ENCODE peak calls at places on chromosomes 13 and 19, in six cellular contexts. Y, B, W, J, K and H are unnamed samples.

GRCh38 chr19:48660854-48661731 is 11.7 kb downstream of the NTN5 start:
- DNase-seq in Y (peak), B (peak), W (peak), J (peak), K (peak), H (peak)

GRCh38 chr13:67258482-67258881 is 28.3 kb upstream of the PCDH9 start:
- DNase-seq in Y (peak), B (no peak), W (no peak), J (no peak), K (no peak), H (peak)

GRCh38 chr13:107716741-107717140 is 498.6 kb downstream of the LIG4 start:
- DNase-seq in Y (no peak), B (no peak), W (no peak), J (no peak), K (no peak), H (no peak)

GRCh38 chr13:27353166-27353583 is 71.2 kb upstream of the GTF3A start:
- DNase-seq in Y (no peak), B (no peak), W (no peak), J (no peak), K (no peak), H (peak)

GRCh38 chr13:111114362-111115050 is 604 bp upstream of the ARHGEF7 start:
- DNase-seq in Y (no peak), B (no peak), W (peak), J (peak), K (peak), H (no peak)

GRCh38 chr19:6232567-6232966 is 47.2 kb downstream of the MLLT1 start:
- DNase-seq in Y (no peak), B (no peak), W (no peak), J (no peak), K (no peak), H (peak)

GRCh38 chr13:42405665-42406390 is 133.9 kb downstream of the AKAP11 start:
- DNase-seq in Y (no peak), B (no peak), W (no peak), J (no peak), K (no peak), H (no peak)

GRCh38 chr13:21511841-21512240 is 52.7 kb upstream of the ZDHHC20 start:
- DNase-seq in Y (no peak), B (no peak), W (no peak), J (no peak), K (no peak), H (no peak)

GRCh38 chr19:50554212-50554611 is 14.0 kb downstream of the LRRC4B start:
- DNase-seq in Y (no peak), B (no peak), W (no peak), J (no peak), K (no peak), H (no peak)

GRCh38 chr13:77810430-77810829 is 108.2 kb downstream of the EDNRB start:
- DNase-seq in Y (peak), B (no peak), W (peak), J (peak), K (no peak), H (peak)

GRCh38 chr19:49489601-49490167 is 2.3 kb downstream of the RPL13A start:
- DNase-seq in Y (no peak), B (peak), W (no peak), J (no peak), K (no peak), H (peak)

GRCh38 chr19:17677002-17677401 is 11.2 kb downstream of the UNC13A start:
- DNase-seq in Y (no peak), B (no peak), W (peak), J (peak), K (no peak), H (no peak)

GRCh38 chr19:3119782-3120380 is 16.0 kb upstream of the GNA15 start:
- DNase-seq in Y (no peak), B (no peak), W (no peak), J (no peak), K (no peak), H (no peak)

GRCh38 chr13:32734511-32734910 is 148.3 kb downstream of the PDS5B start:
- DNase-seq in Y (peak), B (no peak), W (no peak), J (peak), K (no peak), H (no peak)

GRCh38 chr13:32951580-32951979 is 64.6 kb upstream of the KL start:
- DNase-seq in Y (no peak), B (no peak), W (no peak), J (no peak), K (no peak), H (no peak)

GRCh38 chr13:20398459-20398858 is 127.2 kb downstream of the CRYL1 start:
- DNase-seq in Y (no peak), B (no peak), W (no peak), J (no peak), K (no peak), H (no peak)